ENCODE peak calls at places on chromosomes 1 and 21, in four cellular contexts. One of them, this sample, is unnamed.

GRCh38 chr1:25707280-25708016 is 90.9 kb downstream of the MAN1C1 start:
- DNase-seq in retina: no peak
- DNase-seq in NCI-H187: no peak
- DNase-seq in lung microvascular endothelial cell: no peak
- DNase-seq in this sample: no peak

GRCh38 chr1:167344112-167344511 is 123.4 kb downstream of the POU2F1 start:
- DNase-seq in retina: no peak
- DNase-seq in NCI-H187: no peak
- DNase-seq in lung microvascular endothelial cell: no peak
- DNase-seq in this sample: no peak

GRCh38 chr1:8679411-8679800 is 138.0 kb downstream of the RERE start:
- DNase-seq in retina: no peak
- DNase-seq in NCI-H187: no peak
- DNase-seq in lung microvascular endothelial cell: peak
- DNase-seq in this sample: no peak

GRCh38 chr1:172480421-172480820 is 36.6 kb upstream of the PIGC start:
- DNase-seq in retina: no peak
- DNase-seq in NCI-H187: no peak
- DNase-seq in lung microvascular endothelial cell: no peak
- DNase-seq in this sample: no peak

GRCh38 chr1:1344672-1345361 is 4.4 kb downstream of the DVL1 start:
- DNase-seq in retina: no peak
- DNase-seq in NCI-H187: no peak
- DNase-seq in lung microvascular endothelial cell: peak
- DNase-seq in this sample: no peak

GRCh38 chr1:228274452-228275153 is 66.8 kb downstream of the OBSCN start:
- DNase-seq in retina: no peak
- DNase-seq in NCI-H187: no peak
- DNase-seq in lung microvascular endothelial cell: no peak
- DNase-seq in this sample: no peak

GRCh38 chr1:111603979-111604378 is 15.6 kb upstream of the RAP1A start:
- DNase-seq in retina: no peak
- DNase-seq in NCI-H187: no peak
- DNase-seq in lung microvascular endothelial cell: no peak
- DNase-seq in this sample: no peak

GRCh38 chr21:41751621-41752020 is 15.2 kb downstream of the RIPK4 start:
- DNase-seq in retina: no peak
- DNase-seq in NCI-H187: no peak
- DNase-seq in lung microvascular endothelial cell: no peak
- DNase-seq in this sample: no peak

GRCh38 chr1:109827466-109827865 is 63.7 kb upstream of the EPS8L3 start:
- DNase-seq in retina: no peak
- DNase-seq in NCI-H187: no peak
- DNase-seq in lung microvascular endothelial cell: no peak
- DNase-seq in this sample: no peak

GRCh38 chr1:179083031-179083345 is 1.1 kb downstream of the TOR3A start:
- DNase-seq in retina: peak
- DNase-seq in NCI-H187: no peak
- DNase-seq in lung microvascular endothelial cell: no peak
- DNase-seq in this sample: no peak

GRCh38 chr1:58596631-58597052 is 19.6 kb upstream of the TACSTD2 start:
- DNase-seq in retina: no peak
- DNase-seq in NCI-H187: no peak
- DNase-seq in lung microvascular endothelial cell: no peak
- DNase-seq in this sample: no peak

GRCh38 chr1:14849038-14849437 is 250.6 kb downstream of the KAZN start:
- DNase-seq in retina: no peak
- DNase-seq in NCI-H187: no peak
- DNase-seq in lung microvascular endothelial cell: no peak
- DNase-seq in this sample: no peak

GRCh38 chr1:221478050-221478949 is 263.6 kb downstream of the DUSP10 start:
- DNase-seq in retina: peak
- DNase-seq in NCI-H187: peak
- DNase-seq in lung microvascular endothelial cell: peak
- DNase-seq in this sample: peak

This sample was measured in GM12891.